ENCODE peak calls at places on chromosome 22, in seven cellular contexts. E, Z, V, K, R, A and W are unnamed samples. For H3K4me1, the result is how much of the 10 kb centered on the place peaks cover.

GRCh38 chr22:44311855-44312170 is 938 bp downstream of the SHISAL1 start:
- DNase-seq in V (no peak), A (no peak), R (peak), Z (no peak), K (no peak), E (peak), W (no peak)

GRCh38 chr22:22043296-22044078 is 60.9 kb upstream of the TOP3B start:
- DNase-seq in R (no peak), K (no peak), Z (no peak), E (no peak), A (no peak), V (no peak), W (peak)

GRCh38 chr22:32720924-32721323 is 80.6 kb upstream of the TIMP3 start:
- DNase-seq in A (no peak), K (no peak), R (peak), V (no peak), Z (no peak), E (peak), W (no peak)

GRCh38 chr22:21775061-21775460 is 39.5 kb upstream of the YPEL1 start:
- DNase-seq in K (no peak), R (no peak), Z (no peak), V (no peak), E (peak), A (no peak), W (no peak)

GRCh38 chr22:30582788-30583575 is 8.5 kb upstream of the GAL3ST1 start:
- DNase-seq in R (no peak), Z (no peak), E (no peak), A (no peak), K (no peak), V (no peak), W (no peak)

GRCh38 chr22:36010090-36010489 is 18.5 kb downstream of the RBFOX2 start:
- DNase-seq in R (peak), E (no peak), A (peak), V (no peak), Z (peak), K (no peak), W (no peak)

GRCh38 chr22:17213976-17214375 is 5.3 kb downstream of the ADA2 start:
- DNase-seq in E (peak), K (peak), V (peak), R (peak), A (peak), Z (peak), W (peak)

GRCh38 chr22:22770280-22770871 is 117.2 kb upstream of the IGLL5 start:
- DNase-seq in K (no peak), Z (peak), A (peak), V (no peak), E (peak), R (peak), W (peak)

GRCh38 chr22:18023509-18024275 is 669 bp downstream of the MICAL3 start:
- DNase-seq in E (peak), A (peak), R (peak), V (peak), K (peak), Z (peak), W (peak)

GRCh38 chr22:33654173-33654890 is 265.9 kb downstream of the LARGE1 start:
- DNase-seq in R (peak), E (no peak), A (peak), K (no peak), Z (no peak), V (no peak), W (no peak)

GRCh38 chr22:43506487-43506886 is 94.7 kb downstream of the MPPED1 start:
- DNase-seq in K (no peak), E (no peak), V (no peak), A (no peak), Z (no peak), R (no peak), W (no peak)

GRCh38 chr22:31241200-31241599 is 29.1 kb downstream of the LIMK2 start:
- DNase-seq in R (peak), E (peak), V (no peak), K (no peak), A (no peak), Z (no peak), W (no peak)

GRCh38 chr22:50325444-50326224 is 1.2 kb downstream of the DENND6B start:
- DNase-seq in K (no peak), R (no peak), V (no peak), Z (no peak), A (no peak), E (no peak), W (no peak)

GRCh38 chr22:21926728-21927127 is 25.9 kb downstream of the PPM1F start:
- DNase-seq in A (no peak), Z (no peak), V (no peak), E (no peak), K (no peak), R (no peak), W (no peak)

GRCh38 chr22:43310311-43310710 is 32.9 kb downstream of the SCUBE1 start:
- DNase-seq in Z (no peak), E (no peak), R (peak), A (no peak), K (no peak), V (no peak), W (no peak)

GRCh38 chr22:50568626-50569025 is 5.9 kb upstream of the SYCE3 start:
- DNase-seq in Z (no peak), A (no peak), R (no peak), E (no peak), K (no peak), V (no peak), W (no peak)

GRCh38 chr22:32538516-32538915 is 63.9 kb downstream of the FBXO7 start:
- DNase-seq in Z (no peak), V (no peak), A (no peak), K (no peak), R (no peak), E (no peak), W (no peak)

GRCh38 chr22:33401291-33401690 is 343.1 kb upstream of the SYN3 start:
- DNase-seq in A (no peak), V (no peak), R (no peak), Z (no peak), K (no peak), E (peak), W (no peak)

GRCh38 chr22:33002035-33002434 is 56.1 kb downstream of the SYN3 start:
- DNase-seq in K (no peak), E (no peak), R (no peak), Z (no peak), A (no peak), V (no peak), W (no peak)

GRCh38 chr22:17035246-17035645 is 27.2 kb upstream of the GAB4 start:
- DNase-seq in V (no peak), Z (no peak), A (no peak), K (no peak), R (no peak), E (no peak), W (no peak)

GRCh38 chr22:50078246-50078645 is 7.0 kb downstream of the MLC1 start:
- DNase-seq in V (no peak), K (no peak), Z (no peak), R (no peak), E (no peak), A (no peak), W (no peak)

GRCh38 chr22:23113067-23113846 is 28.5 kb downstream of the RSPH14 start:
- DNase-seq in K (no peak), E (no peak), A (no peak), R (peak), Z (no peak), V (no peak), W (peak)

GRCh38 chr22:35467788-35468187 is 67.8 kb downstream of the MCM5 start:
- DNase-seq in K (no peak), E (peak), Z (peak), R (no peak), V (no peak), A (peak), W (no peak)

GRCh38 chr22:42904049-42904448 is 47.0 kb upstream of the ARFGAP3 start:
- DNase-seq in E (no peak), A (peak), Z (no peak), R (no peak), V (no peak), K (no peak), W (no peak)

GRCh38 chr22:23079814-23080521 is 9.6 kb downstream of the GNAZ start:
- DNase-seq in K (no peak), E (no peak), Z (no peak), V (no peak), R (no peak), A (no peak), W (no peak)

GRCh38 chr22:43891360-43892182 is at the start of gene PNPLA5:
- DNase-seq in Z (peak), R (peak), A (peak), E (peak), K (no peak), V (no peak), W (no peak)

GRCh38 chr22:22787805-22788459 is 99.7 kb upstream of the IGLL5 start:
- DNase-seq in V (peak), R (peak), K (peak), Z (peak), A (peak), E (peak), W (peak)

GRCh38 chr22:35961480-35961902 is 67.1 kb downstream of the RBFOX2 start:
- DNase-seq in V (no peak), R (peak), A (peak), Z (peak), E (peak), K (no peak), W (no peak)

GRCh38 chr22:44263547-44263946 is 49.2 kb downstream of the SHISAL1 start:
- DNase-seq in K (no peak), V (no peak), A (no peak), E (no peak), Z (no peak), R (no peak), W (no peak)

GRCh38 chr22:38967451-38968450 is 10.3 kb downstream of the APOBEC3A start:
- DNase-seq in E (no peak), V (no peak), K (peak), Z (no peak), A (no peak), R (no peak), W (no peak)

GRCh38 chr22:35421121-35421520 is 21.2 kb downstream of the MCM5 start:
- DNase-seq in V (no peak), Z (no peak), K (no peak), R (no peak), A (peak), E (no peak), W (no peak)

GRCh38 chr22:50613291-50613981 is 12.8 kb downstream of the MAPK8IP2 start:
- DNase-seq in V (peak), E (no peak), Z (no peak), A (peak), R (no peak), K (no peak), W (no peak)

GRCh38 chr22:49960159-49960966 is at the start of gene PIM3:
- DNase-seq in R (peak), K (peak), A (peak), Z (peak), E (peak), V (peak), W (peak)

GRCh38 chr22:24592846-24593809 is at the start of gene LRRC75B:
- DNase-seq in R (peak), K (peak), Z (peak), V (peak), E (peak), A (peak), W (no peak)

GRCh38 chr22:25564979-25565677 is 653 bp downstream of the GRK3 start:
- DNase-seq in E (peak), K (no peak), A (peak), V (no peak), R (peak), Z (peak), W (peak)

GRCh38 chr22:17777005-17777716 is 2.9 kb upstream of the BID start:
- DNase-seq in A (no peak), E (no peak), R (no peak), K (peak), Z (no peak), V (no peak), W (peak)

GRCh38 chr22:43488937-43489336 is 77.1 kb downstream of the MPPED1 start:
- DNase-seq in K (no peak), R (no peak), E (no peak), Z (no peak), A (no peak), V (no peak), W (no peak)

GRCh38 chr22:45009881-45010531 is at the start of gene PHF21B:
- DNase-seq in V (no peak), E (peak), K (no peak), A (peak), Z (peak), R (peak), W (peak)

GRCh38 chr22:50001388-50002231 is 11.0 kb downstream of the IL17REL start:
- DNase-seq in Z (peak), A (no peak), K (no peak), E (no peak), V (no peak), R (no peak), W (no peak)

GRCh38 chr22:44543362-44543761 is 45.3 kb upstream of the RTL6 start:
- DNase-seq in R (no peak), A (no peak), Z (no peak), K (no peak), V (no peak), E (no peak), W (no peak)

DNA sequence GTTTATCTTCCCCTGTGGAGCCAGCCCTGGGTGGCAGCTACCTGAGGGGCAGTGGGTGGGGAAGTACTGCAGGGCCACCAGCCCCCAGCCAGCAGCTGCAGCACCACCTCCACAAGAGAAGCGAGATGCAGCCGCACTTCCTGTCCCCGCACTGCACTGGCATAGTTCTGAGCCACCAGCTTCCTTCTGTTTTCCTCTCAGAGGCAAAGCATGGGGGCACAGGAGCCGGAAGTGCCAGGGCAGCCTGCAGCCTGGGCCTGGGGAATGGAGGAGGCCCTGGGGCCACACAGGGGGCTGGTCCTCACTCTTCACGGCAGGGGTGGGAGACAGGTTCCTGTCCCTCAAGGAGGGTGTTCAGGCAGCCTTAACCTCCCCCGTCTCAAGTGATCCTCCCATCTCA is 11.9 kb upstream of the SH3BP1 start:
- DNase-seq in Z (no peak), E (no peak), K (peak), V (no peak), R (no peak), A (no peak), W (peak)
- TF ChIP-seq EZH2phosphoT487 in Z (no peak), E (no peak), K (no peak), V (no peak), R (no peak), A (no peak), W (no peak)

DNA sequence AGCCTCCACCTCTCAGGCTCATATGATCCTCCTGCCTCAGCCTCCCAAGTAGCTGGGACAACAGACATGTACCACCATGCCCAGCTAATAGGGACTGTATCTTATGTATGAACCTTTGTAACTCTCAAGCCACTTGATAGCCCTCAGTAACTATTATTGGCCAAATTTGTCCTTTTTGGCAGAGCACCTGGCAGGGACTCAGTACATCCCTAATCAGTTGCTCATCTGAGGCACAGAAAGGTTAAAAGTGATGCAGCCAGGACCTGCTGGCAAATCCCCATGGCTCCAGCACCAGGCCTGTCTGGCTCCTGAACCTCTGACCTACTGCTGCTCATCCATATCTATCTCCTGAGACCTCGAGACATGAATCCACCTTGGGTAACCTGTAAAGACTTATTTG is 21.1 kb upstream of the XBP1 start:
- DNase-seq in A (no peak), Z (no peak), V (no peak), R (no peak), K (no peak), E (no peak), W (no peak)
- H3K4me1 ChIP-seq in A (under half), Z (under half), V (under half), R (under half), K (half or more), E (under half), W (half or more)

GRCh38 chr22:28137036-28137435 is 218.0 kb upstream of the PITPNB start:
- DNase-seq in E (no peak), K (no peak), A (peak), V (no peak), Z (peak), R (no peak), W (no peak)
- TF ChIP-seq EZH2phosphoT487 in E (no peak), K (no peak), A (no peak), V (no peak), Z (no peak), R (no peak), W (no peak)

GRCh38 chr22:40451230-40451629 is 80.8 kb downstream of the SGSM3 start:
- DNase-seq in K (no peak), Z (no peak), A (no peak), V (no peak), E (peak), R (no peak), W (no peak)

GRCh38 chr22:40452730-40453487 is 82.5 kb downstream of the SGSM3 start:
- DNase-seq in A (no peak), R (peak), Z (no peak), V (no peak), E (peak), K (no peak), W (no peak)

GRCh38 chr22:40453676-40454075 is 83.3 kb downstream of the SGSM3 start:
- DNase-seq in E (no peak), K (no peak), R (no peak), V (no peak), A (no peak), Z (no peak), W (no peak)

GRCh38 chr22:40449676-40450035 is 79.3 kb downstream of the SGSM3 start:
- DNase-seq in E (peak), V (no peak), Z (no peak), R (no peak), K (no peak), A (no peak), W (no peak)

GRCh38 chr22:40450651-40451050 is 80.3 kb downstream of the SGSM3 start:
- DNase-seq in E (peak), V (no peak), Z (no peak), A (no peak), R (no peak), K (no peak), W (no peak)
- H3K4me1 ChIP-seq in E (half or more), V (under half), Z (under half), A (under half), R (under half), K (under half), W (under half)

GRCh38 chr22:41848468-41848867 is 15.6 kb downstream of the SREBF2 start:
- DNase-seq in Z (no peak), R (peak), V (no peak), K (no peak), A (peak), E (peak), W (no peak)

GRCh38 chr22:41845380-41846267 is 12.7 kb downstream of the SREBF2 start:
- DNase-seq in R (peak), Z (peak), A (no peak), E (no peak), V (no peak), K (no peak), W (no peak)

GRCh38 chr22:41846268-41847002 is 13.5 kb downstream of the SREBF2 start:
- DNase-seq in A (peak), E (no peak), V (no peak), Z (no peak), K (no peak), R (no peak), W (no peak)

GRCh38 chr22:41844513-41844912 is 11.6 kb downstream of the SREBF2 start:
- DNase-seq in K (no peak), Z (no peak), A (no peak), R (no peak), E (no peak), V (no peak), W (no peak)

DNA sequence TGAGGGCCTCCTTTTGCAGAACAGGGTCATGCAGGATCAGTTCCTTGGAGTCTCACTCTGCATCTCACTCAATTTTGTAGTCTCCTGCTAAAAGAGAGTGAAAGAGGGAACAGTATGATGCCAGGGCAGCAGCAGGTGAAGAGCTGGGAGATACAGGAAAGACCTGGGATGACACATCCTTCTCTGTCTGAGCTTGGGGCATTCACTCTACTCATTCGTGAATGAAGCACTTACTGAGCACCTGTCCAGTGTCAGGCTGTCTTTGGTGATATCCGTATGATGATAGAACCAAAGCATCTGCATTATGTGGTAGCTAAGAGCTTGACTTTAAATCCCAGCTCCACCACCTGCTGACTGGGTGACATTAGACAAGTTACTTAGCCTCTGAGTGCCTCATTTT is 14.4 kb downstream of the SREBF2 start:
- DNase-seq in K (no peak), A (no peak), E (no peak), R (no peak), V (no peak), Z (no peak), W (no peak)
- TF ChIP-seq EZH2phosphoT487 in K (no peak), A (no peak), E (no peak), R (no peak), V (no peak), Z (no peak), W (no peak)

DNA sequence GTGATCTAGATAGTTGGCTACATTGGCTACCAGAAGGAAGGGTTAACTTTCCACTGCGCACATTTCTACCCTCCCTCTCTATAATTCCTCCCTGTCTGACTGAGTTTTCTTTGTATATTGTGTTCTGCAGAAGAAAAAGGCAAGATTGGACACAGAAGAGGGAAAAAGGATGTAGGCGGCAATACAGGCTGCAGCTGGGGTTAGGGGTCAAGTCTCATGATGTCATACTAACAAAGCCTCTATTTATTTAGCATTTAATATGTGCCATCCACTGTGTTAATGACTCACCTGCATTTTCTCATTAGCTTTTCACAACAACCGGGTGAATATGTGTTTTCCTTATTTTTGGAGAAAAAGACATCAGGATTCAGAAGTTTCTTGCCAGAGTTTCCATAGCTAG is 2.0 kb downstream of the FAM83F start:
- DNase-seq in Z (no peak), V (no peak), K (no peak), R (no peak), A (no peak), E (no peak), W (no peak)
- H3K4me1 ChIP-seq in Z (under half), V (under half), K (under half), R (half or more), A (half or more), E (under half), W (under half)